ENCODE peak calls at places on chromosomes 7 and 10, in ten cellular contexts. One of them, this sample, is unnamed.

GRCh38 chr7:83271212-83272099 is 108.8 kb upstream of the PCLO start:
- DNase-seq in AG08396: peak
- DNase-seq in HT-29: peak
- DNase-seq in cardiac muscle cell: peak
- DNase-seq in lung: no peak
- DNase-seq in stomach: no peak
- DNase-seq in GF-D8: no peak
- DNase-seq in stimulated activated CD4-positive, alpha-beta T cell treated with anti-CD3 and anti-CD28 coated beads, Interleukin-4, amount 100 ng/mL, for 4 hours: no peak
- DNase-seq in heart left ventricle: no peak
- DNase-seq in M059J: peak
- DNase-seq in this sample: no peak

GRCh38 chr7:46485481-46486065 is 564.5 kb upstream of the IGFBP3 start:
- DNase-seq in AG08396: peak
- DNase-seq in HT-29: peak
- DNase-seq in cardiac muscle cell: peak
- DNase-seq in lung: no peak
- DNase-seq in stomach: no peak
- DNase-seq in GF-D8: no peak
- DNase-seq in stimulated activated CD4-positive, alpha-beta T cell treated with anti-CD3 and anti-CD28 coated beads, Interleukin-4, amount 100 ng/mL, for 4 hours: no peak
- DNase-seq in heart left ventricle: no peak
- DNase-seq in M059J: peak
- DNase-seq in this sample: no peak

GRCh38 chr7:98163704-98164478 is 47.3 kb upstream of the BHLHA15 start:
- DNase-seq in AG08396: peak
- DNase-seq in HT-29: peak
- DNase-seq in cardiac muscle cell: peak
- DNase-seq in lung: peak
- DNase-seq in stomach: no peak
- DNase-seq in GF-D8: no peak
- DNase-seq in stimulated activated CD4-positive, alpha-beta T cell treated with anti-CD3 and anti-CD28 coated beads, Interleukin-4, amount 100 ng/mL, for 4 hours: no peak
- DNase-seq in heart left ventricle: no peak
- DNase-seq in M059J: peak
- DNase-seq in this sample: peak

GRCh38 chr7:46165281-46165680 is 244.2 kb upstream of the IGFBP3 start:
- DNase-seq in AG08396: peak
- DNase-seq in HT-29: no peak
- DNase-seq in cardiac muscle cell: peak
- DNase-seq in lung: no peak
- DNase-seq in stomach: no peak
- DNase-seq in GF-D8: no peak
- DNase-seq in stimulated activated CD4-positive, alpha-beta T cell treated with anti-CD3 and anti-CD28 coated beads, Interleukin-4, amount 100 ng/mL, for 4 hours: no peak
- DNase-seq in heart left ventricle: no peak
- DNase-seq in M059J: peak
- DNase-seq in this sample: no peak

GRCh38 chr10:113301342-113301984 is 251.4 kb upstream of the HABP2 start:
- DNase-seq in AG08396: no peak
- DNase-seq in HT-29: no peak
- DNase-seq in cardiac muscle cell: no peak
- DNase-seq in lung: no peak
- DNase-seq in stomach: no peak
- DNase-seq in GF-D8: no peak
- DNase-seq in stimulated activated CD4-positive, alpha-beta T cell treated with anti-CD3 and anti-CD28 coated beads, Interleukin-4, amount 100 ng/mL, for 4 hours: no peak
- DNase-seq in heart left ventricle: no peak
- DNase-seq in M059J: no peak
- DNase-seq in this sample: no peak

GRCh38 chr7:157309990-157310668 is 26.7 kb upstream of the DNAJB6 start:
- DNase-seq in AG08396: peak
- DNase-seq in HT-29: no peak
- DNase-seq in cardiac muscle cell: peak
- DNase-seq in lung: no peak
- DNase-seq in stomach: no peak
- DNase-seq in GF-D8: no peak
- DNase-seq in stimulated activated CD4-positive, alpha-beta T cell treated with anti-CD3 and anti-CD28 coated beads, Interleukin-4, amount 100 ng/mL, for 4 hours: no peak
- DNase-seq in heart left ventricle: no peak
- DNase-seq in M059J: peak
- DNase-seq in this sample: no peak

GRCh38 chr10:682931-683447 is 6.5 kb downstream of the DIP2C start:
- DNase-seq in AG08396: no peak
- DNase-seq in HT-29: no peak
- DNase-seq in cardiac muscle cell: no peak
- DNase-seq in lung: no peak
- DNase-seq in stomach: no peak
- DNase-seq in GF-D8: no peak
- DNase-seq in stimulated activated CD4-positive, alpha-beta T cell treated with anti-CD3 and anti-CD28 coated beads, Interleukin-4, amount 100 ng/mL, for 4 hours: no peak
- DNase-seq in heart left ventricle: no peak
- DNase-seq in M059J: no peak
- DNase-seq in this sample: no peak

GRCh38 chr7:106681815-106682495 is 21.0 kb upstream of the CCDC71L start:
- DNase-seq in AG08396: peak
- DNase-seq in HT-29: no peak
- DNase-seq in cardiac muscle cell: peak
- DNase-seq in lung: no peak
- DNase-seq in stomach: no peak
- DNase-seq in GF-D8: no peak
- DNase-seq in stimulated activated CD4-positive, alpha-beta T cell treated with anti-CD3 and anti-CD28 coated beads, Interleukin-4, amount 100 ng/mL, for 4 hours: no peak
- DNase-seq in heart left ventricle: no peak
- DNase-seq in M059J: peak
- DNase-seq in this sample: no peak

This sample was measured in transverse colon.